ENCODE peak calls at places on chromosomes 12 and 14, in nine cellular contexts. H is breast epithelium, G is dorsolateral prefrontal cortex, V is coronary artery, W is bronchial epithelial cell, S is fibroblast of the aortic adventitia, Q is kidney, B is left ventricle myocardium inferior, J is IMR-90. C is an unnamed sample.

GRCh38 chr12:94100254-94100653 is 48.1 kb upstream of the PLXNC1 start:
- DNase-seq in H (no peak), G (no peak), V (no peak), W (peak), S (peak), Q (no peak), B (no peak), J (peak), C (peak)

GRCh38 chr12:75099215-75099614 is 110.4 kb downstream of the KCNC2 start:
- DNase-seq in H (no peak), G (no peak), V (no peak), W (no peak), S (no peak), Q (no peak), B (no peak), J (no peak), C (no peak)

GRCh38 chr12:30450872-30451271 is 244.8 kb downstream of the IPO8 start:
- DNase-seq in H (no peak), G (no peak), V (no peak), W (peak), S (peak), Q (no peak), B (no peak), J (no peak), C (no peak)

GRCh38 chr12:105113094-105113493 is 5.6 kb downstream of the WASHC4 start:
- DNase-seq in H (no peak), G (no peak), V (no peak), W (no peak), S (no peak), Q (no peak), B (no peak), J (no peak), C (no peak)

GRCh38 chr14:55201219-55202096 is 10.1 kb upstream of the DLGAP5 start:
- DNase-seq in H (no peak), G (no peak), V (no peak), W (no peak), S (no peak), Q (no peak), B (no peak), J (no peak), C (no peak)

GRCh38 chr14:79544671-79545070 is 666.6 kb downstream of the DIO2 start:
- DNase-seq in H (no peak), G (no peak), V (no peak), W (no peak), S (peak), Q (no peak), B (no peak), J (peak), C (no peak)

GRCh38 chr12:29867823-29868222 is 84.1 kb upstream of the TMTC1 start:
- DNase-seq in H (no peak), G (no peak), V (no peak), W (no peak), S (no peak), Q (no peak), B (no peak), J (no peak), C (no peak)

GRCh38 chr12:131095826-131096680 is 142.3 kb downstream of the ADGRD1 start:
- DNase-seq in H (peak), G (no peak), V (peak), W (no peak), S (no peak), Q (no peak), B (no peak), J (no peak), C (no peak)

GRCh38 chr12:91877461-91878230 is 268.0 kb downstream of the BTG1 start:
- DNase-seq in H (no peak), G (no peak), V (no peak), W (peak), S (no peak), Q (no peak), B (no peak), J (no peak), C (no peak)

GRCh38 chr12:50790081-50790480 is 26.2 kb downstream of the ATF1 start:
- DNase-seq in H (no peak), G (no peak), V (no peak), W (no peak), S (no peak), Q (no peak), B (no peak), J (no peak), C (no peak)

GRCh38 chr12:2523881-2524561 is 270.7 kb upstream of the FKBP4 start:
- DNase-seq in H (no peak), G (no peak), V (no peak), W (no peak), S (no peak), Q (no peak), B (no peak), J (no peak), C (no peak)

GRCh38 chr12:44885902-44886301 is 9.8 kb upstream of the NELL2 start:
- DNase-seq in H (no peak), G (no peak), V (no peak), W (no peak), S (no peak), Q (no peak), B (no peak), J (no peak), C (no peak)

GRCh38 chr14:67241416-67242362 is at the start of gene PALS1:
- DNase-seq in H (no peak), G (peak), V (no peak), W (peak), S (peak), Q (no peak), B (no peak), J (peak), C (peak)

GRCh38 chr14:74492413-74493342 is at the start of gene NPC2:
- DNase-seq in H (no peak), G (no peak), V (no peak), W (peak), S (peak), Q (no peak), B (no peak), J (no peak), C (no peak)

GRCh38 chr12:12273291-12273957 is 6.6 kb upstream of the LRP6 start:
- DNase-seq in H (no peak), G (no peak), V (no peak), W (no peak), S (no peak), Q (no peak), B (no peak), J (peak), C (no peak)

GRCh38 chr14:22070119-22070982 is 396.7 kb upstream of the OR4E1 start:
- DNase-seq in H (no peak), G (no peak), V (no peak), W (peak), S (no peak), Q (peak), B (peak), J (no peak), C (peak)

GRCh38 chr12:39937119-39937518 is 168.8 kb downstream of the SLC2A13 start:
- DNase-seq in H (no peak), G (no peak), V (no peak), W (no peak), S (no peak), Q (no peak), B (no peak), J (no peak), C (no peak)

GRCh38 chr12:93098077-93098476 is 169.0 kb upstream of the EEA1 start:
- DNase-seq in H (no peak), G (no peak), V (no peak), W (peak), S (peak), Q (no peak), B (peak), J (peak), C (peak)

GRCh38 chr14:78399316-78399889 is 229.2 kb downstream of the NRXN3 start:
- DNase-seq in H (no peak), G (no peak), V (no peak), W (peak), S (peak), Q (no peak), B (no peak), J (no peak), C (peak)

GRCh38 chr14:24095196-24096068 is 1.3 kb downstream of the PCK2 start:
- DNase-seq in H (no peak), G (no peak), V (no peak), W (no peak), S (peak), Q (peak), B (peak), J (peak), C (peak)

GRCh38 chr12:29230800-29231560 is 81.9 kb downstream of the FAR2 start:
- DNase-seq in H (no peak), G (no peak), V (no peak), W (peak), S (no peak), Q (no peak), B (no peak), J (no peak), C (no peak)

GRCh38 chr14:54818201-54819133 is 84.2 kb downstream of the GCH1 start:
- DNase-seq in H (no peak), G (no peak), V (no peak), W (peak), S (peak), Q (no peak), B (no peak), J (peak), C (no peak)

GRCh38 chr14:50533806-50534205 is 1.4 kb upstream of the MAP4K5 start:
- DNase-seq in H (no peak), G (no peak), V (no peak), W (no peak), S (no peak), Q (no peak), B (no peak), J (peak), C (no peak)

GRCh38 chr14:89504602-89505320 is 87.7 kb upstream of the FOXN3 start:
- DNase-seq in H (no peak), G (no peak), V (no peak), W (no peak), S (peak), Q (no peak), B (no peak), J (peak), C (no peak)

GRCh38 chr14:29410581-29410980 is 517.1 kb downstream of the PRKD1 start:
- DNase-seq in H (no peak), G (no peak), V (no peak), W (no peak), S (no peak), Q (no peak), B (no peak), J (no peak), C (no peak)

GRCh38 chr12:1319215-1319614 is 275.2 kb downstream of the FBXL14 start:
- DNase-seq in H (no peak), G (no peak), V (no peak), W (peak), S (peak), Q (no peak), B (no peak), J (peak), C (no peak)

GRCh38 chr12:32357601-32358249 is 41.6 kb upstream of the FGD4 start:
- DNase-seq in H (no peak), G (no peak), V (no peak), W (no peak), S (no peak), Q (no peak), B (no peak), J (no peak), C (no peak)

GRCh38 chr14:24132061-24132685 is 1.7 kb downstream of the FITM1 start:
- DNase-seq in H (peak), G (no peak), V (no peak), W (no peak), S (no peak), Q (peak), B (no peak), J (no peak), C (no peak)

GRCh38 chr14:33916663-33917565 is 34.0 kb downstream of the EGLN3 start:
- DNase-seq in H (no peak), G (no peak), V (no peak), W (peak), S (peak), Q (no peak), B (no peak), J (no peak), C (no peak)

GRCh38 chr14:64705406-64706118 is 1.3 kb downstream of the PLEKHG3 start:
- DNase-seq in H (no peak), G (peak), V (peak), W (no peak), S (no peak), Q (peak), B (no peak), J (no peak), C (no peak)

GRCh38 chr12:128871516-128871892 is 18.2 kb downstream of the GLT1D1 start:
- DNase-seq in H (no peak), G (no peak), V (no peak), W (no peak), S (no peak), Q (no peak), B (no peak), J (no peak), C (no peak)

GRCh38 chr12:51188359-51189051 is 15.6 kb upstream of the TFCP2 start:
- DNase-seq in H (no peak), G (no peak), V (no peak), W (no peak), S (no peak), Q (peak), B (no peak), J (no peak), C (no peak)

GRCh38 chr12:126069549-126070165 is 1004.4 kb downstream of the AACS start:
- DNase-seq in H (no peak), G (no peak), V (no peak), W (peak), S (peak), Q (no peak), B (no peak), J (peak), C (peak)

GRCh38 chr14:84006643-84007137 is 1523.3 kb upstream of the FLRT2 start:
- DNase-seq in H (no peak), G (no peak), V (no peak), W (no peak), S (no peak), Q (no peak), B (no peak), J (no peak), C (peak)
- TF ChIP-seq CTCF in H (no peak), G (no peak), V (no peak), W (no peak), S (no peak), Q (no peak), B (peak), J (peak), C (no peak)

GRCh38 chr14:69879175-69880047 is at the start of gene SMOC1:
- DNase-seq in H (no peak), G (peak), V (peak), W (peak), S (peak), Q (peak), B (no peak), J (peak), C (peak)
- TF ChIP-seq CTCF in H (no peak), G (no peak), V (no peak), W (no peak), S (no peak), Q (no peak), B (no peak), J (peak), C (no peak)

GRCh38 chr12:58247633-58248032 is 306.3 kb downstream of the ATP23 start:
- DNase-seq in H (no peak), G (no peak), V (no peak), W (no peak), S (no peak), Q (no peak), B (no peak), J (no peak), C (no peak)
- TF ChIP-seq CTCF in H (no peak), G (no peak), V (no peak), W (no peak), S (no peak), Q (no peak), B (no peak), J (peak), C (no peak)

DNA sequence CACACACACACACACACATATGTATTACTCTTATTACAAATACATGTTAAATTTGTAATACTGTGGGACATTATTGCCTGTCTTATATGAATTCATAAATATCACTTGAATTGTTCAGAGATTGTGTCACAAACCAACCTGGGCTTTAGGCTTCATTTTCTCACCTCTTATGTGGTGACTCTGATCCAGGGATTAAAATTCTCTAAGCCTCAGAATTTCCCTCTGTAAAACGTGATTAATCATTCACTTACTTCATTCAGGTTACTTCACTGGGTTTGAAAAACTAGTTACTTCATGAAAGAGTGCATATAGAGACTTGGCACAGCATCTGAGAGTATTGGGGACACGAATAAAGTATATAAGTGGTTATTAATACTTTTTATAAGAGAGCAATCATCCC is 240.3 kb upstream of the PDZRN4 start:
- DNase-seq in H (no peak), G (no peak), V (no peak), W (peak), S (no peak), Q (no peak), B (no peak), J (no peak), C (no peak)
- TF ChIP-seq CTCF in H (no peak), G (no peak), V (no peak), W (no peak), S (no peak), Q (no peak), B (no peak), J (no peak), C (no peak)

C was measured in endothelial cell.